ENCODE peak calls at places on chromosomes 5 and 9, in seven cellular contexts. T is cardiac fibroblast, D is erythroblast, Q is GM04504, Z is skeletal muscle cell, J is C1 segment of cervical spinal cord, B is BE2C. F is an unnamed sample.
A peak's percentile ranks its signal among the peaks of the same experiment; 100 is the strongest.

GRCh38 chr9:98627291-98627690 is 81.4 kb downstream of the GABBR2 start:
- DNase-seq in D (no peak), Z (no peak), Q (peak; percentile 23), B (no peak), T (peak; percentile 81), J (no peak), F (no peak)

GRCh38 chr5:81450940-81451339 is 57.0 kb upstream of the ACOT12 start:
- DNase-seq in T (peak; percentile 80), B (no peak), Z (no peak), J (no peak), D (no peak), Q (peak; percentile 13), F (no peak)

GRCh38 chr5:129973716-129974426 is 69.6 kb downstream of the CHSY3 start:
- DNase-seq in J (no peak), B (no peak), Z (peak; percentile 22), D (no peak), Q (no peak), T (peak; percentile 32), F (no peak)

GRCh38 chr9:91572044-91572443 is 148.4 kb upstream of the NFIL3 start:
- DNase-seq in T (peak; percentile 15), B (no peak), Q (no peak), J (no peak), D (no peak), Z (no peak), F (no peak)

GRCh38 chr5:95760291-95761191 is 29.4 kb downstream of the RHOBTB3 start:
- DNase-seq in T (peak; percentile 98), J (no peak), B (no peak), Z (peak; percentile 92), Q (peak; percentile 89), D (no peak), F (no peak)

GRCh38 chr5:130231786-130232185 is 327.5 kb downstream of the CHSY3 start:
- DNase-seq in D (no peak), Q (no peak), J (no peak), T (no peak), B (no peak), Z (no peak), F (no peak)

GRCh38 chr5:91022518-91022917 is 360.6 kb downstream of the ARRDC3 start:
- DNase-seq in Z (no peak), T (no peak), J (no peak), Q (no peak), D (no peak), B (no peak), F (no peak)

GRCh38 chr5:44536650-44537260 is 147.5 kb upstream of the FGF10 start:
- DNase-seq in Z (no peak), T (peak; percentile 43), B (peak; percentile 49), D (peak; percentile 34), J (peak; percentile 3), Q (no peak), F (peak; percentile 50)

GRCh38 chr5:174329738-174330137 is 284.2 kb downstream of the NSG2 start:
- DNase-seq in J (no peak), B (peak; percentile 63), D (no peak), Q (peak; percentile 28), Z (no peak), T (no peak), F (no peak)

GRCh38 chr9:94975480-94976452 is 249.3 kb downstream of the AOPEP start:
- DNase-seq in Z (no peak), B (no peak), D (no peak), J (no peak), T (no peak), Q (no peak), F (no peak)

GRCh38 chr9:90964101-90965020 is 162.7 kb downstream of the SYK start:
- DNase-seq in Z (no peak), B (peak; percentile 88), Q (no peak), J (no peak), T (peak; percentile 53), D (no peak), F (no peak)

GRCh38 chr5:124124711-124125229 is 612.8 kb downstream of the CSNK1G3 start:
- DNase-seq in B (peak; percentile 56), J (no peak), Z (peak; percentile 20), D (no peak), T (no peak), Q (no peak), F (peak; percentile 20)

GRCh38 chr9:136170291-136170901 is 34.5 kb downstream of the LHX3 start:
- DNase-seq in Z (no peak), D (peak; percentile 33), Q (no peak), T (peak; percentile 3), B (peak; percentile 74), J (peak; percentile 22), F (no peak)

GRCh38 chr9:129570450-129571297 is 50.2 kb downstream of the C9orf50 start:
- DNase-seq in Q (peak; percentile 81), J (peak; percentile 24), D (peak; percentile 49), B (peak; percentile 47), T (peak; percentile 91), Z (peak; percentile 86), F (peak; percentile 38)

GRCh38 chr9:26471271-26471670 is 421.3 kb downstream of the CAAP1 start:
- DNase-seq in J (no peak), B (no peak), Q (no peak), Z (no peak), T (no peak), D (no peak), F (peak; percentile 29)

GRCh38 chr5:113205807-113206206 is 229.0 kb downstream of the TSSK1B start:
- DNase-seq in Q (no peak), T (no peak), D (no peak), B (no peak), Z (no peak), J (peak; percentile 12), F (peak; percentile 69)

GRCh38 chr5:66252849-66253248 is 108.7 kb downstream of the SREK1 start:
- DNase-seq in B (no peak), T (no peak), Z (no peak), J (no peak), D (no peak), Q (no peak), F (no peak)

GRCh38 chr5:60410427-60410826 is 289.5 kb downstream of the DEPDC1B start:
- DNase-seq in Z (no peak), T (no peak), Q (no peak), D (no peak), B (no peak), J (no peak), F (no peak)

GRCh38 chr5:9546973-9547947 is 1.4 kb upstream of the SEMA5A start:
- DNase-seq in Q (no peak), J (peak; percentile 61), B (no peak), Z (no peak), D (no peak), T (peak; percentile 79), F (peak; percentile 78)

GRCh38 chr9:99366601-99367000 is 144.5 kb downstream of the SEC61B start:
- DNase-seq in B (no peak), Q (no peak), D (no peak), T (no peak), Z (no peak), J (no peak), F (no peak)

GRCh38 chr5:93677344-93678021 is 63.9 kb downstream of the POU5F2 start:
- DNase-seq in Z (peak; percentile 85), Q (peak; percentile 83), B (peak; percentile 50), D (peak; percentile 39), T (peak; percentile 81), J (no peak), F (no peak)

GRCh38 chr5:36569456-36569855 is 37.0 kb upstream of the SLC1A3 start:
- DNase-seq in J (no peak), T (peak; percentile 59), D (no peak), B (no peak), Q (no peak), Z (peak; percentile 71), F (no peak)

GRCh38 chr5:111962906-111963305 is 205.9 kb upstream of the NREP start:
- DNase-seq in T (no peak), Z (no peak), B (no peak), Q (no peak), J (no peak), D (no peak), F (no peak)

GRCh38 chr9:134293576-134294227 is 32.6 kb upstream of the RXRA start:
- DNase-seq in Q (peak; percentile 26), B (peak; percentile 79), J (peak; percentile 38), D (no peak), T (no peak), Z (no peak), F (peak; percentile 39)

GRCh38 chr9:20853866-20854265 is 169.8 kb downstream of the FOCAD start:
- DNase-seq in B (no peak), Z (no peak), J (no peak), D (no peak), Q (no peak), T (no peak), F (no peak)

GRCh38 chr9:93263334-93264229 is 79.6 kb downstream of the WNK2 start:
- DNase-seq in Z (no peak), J (no peak), Q (no peak), T (no peak), D (no peak), B (no peak), F (no peak)

GRCh38 chr9:79824265-79824664 is 252.5 kb downstream of the TLE4 start:
- DNase-seq in Q (no peak), T (no peak), J (no peak), Z (no peak), B (no peak), D (no peak), F (no peak)

GRCh38 chr5:125481506-125482455 is 735.3 kb upstream of the ZNF608 start:
- DNase-seq in T (no peak), Q (no peak), Z (no peak), B (peak; percentile 52), D (no peak), J (no peak), F (peak; percentile 66)

GRCh38 chr5:69007086-69007672 is 86.6 kb upstream of the SLC30A5 start:
- DNase-seq in Z (no peak), T (no peak), B (peak; percentile 15), Q (no peak), D (no peak), J (no peak), F (peak; percentile 4)

GRCh38 chr5:81336528-81336927 is 35.1 kb downstream of the ZCCHC9 start:
- DNase-seq in T (no peak), D (no peak), J (no peak), Q (no peak), Z (no peak), B (no peak), F (no peak)

GRCh38 chr9:123942542-123942941 is 12.6 kb upstream of the DENND1A start:
- DNase-seq in B (no peak), T (no peak), D (no peak), Z (no peak), Q (no peak), J (no peak), F (no peak)

GRCh38 chr9:34576943-34577634 is 12.4 kb downstream of the CNTFR start:
- DNase-seq in B (peak; percentile 48), Q (no peak), J (no peak), D (no peak), Z (no peak), T (no peak), F (no peak)

GRCh38 chr5:21654-22233 is 70.2 kb upstream of the PLEKHG4B start:
- DNase-seq in Z (peak; percentile 0), Q (no peak), J (no peak), T (peak; percentile 27), B (no peak), D (no peak), F (peak; percentile 3)

F was measured in pons.